ENCODE peak calls at places on chromosomes 5 and 9, in four cellular contexts. T is GM12878, H is K562, X is H1. E is an unnamed sample.

GRCh38 chr9:79686381-79687130 is 114.8 kb downstream of the TLE4 start:
- DNase-seq in T (no peak), H (no peak), X (no peak), E (no peak)

GRCh38 chr5:8807636-8808035 is 738.2 kb downstream of the SEMA5A start:
- DNase-seq in T (no peak), H (no peak), X (no peak), E (no peak)

GRCh38 chr5:89120719-89121118 is 237.7 kb upstream of the MEF2C start:
- DNase-seq in T (no peak), H (no peak), X (no peak), E (no peak)

GRCh38 chr5:91441082-91441481 is 58.0 kb upstream of the ARRDC3 start:
- DNase-seq in T (no peak), H (no peak), X (no peak), E (no peak)

GRCh38 chr5:174489233-174489632 is 235.1 kb upstream of the MSX2 start:
- DNase-seq in T (no peak), H (no peak), X (no peak), E (no peak)

GRCh38 chr9:128358861-128359260 is 12.3 kb upstream of the URM1 start:
- DNase-seq in T (no peak), H (no peak), X (no peak), E (no peak)

GRCh38 chr5:141835928-141836667 is 42.1 kb downstream of the PCDH1 start:
- DNase-seq in T (no peak), H (no peak), X (no peak), E (no peak)

GRCh38 chr5:178515019-178515418 is 75.2 kb downstream of the COL23A1 start:
- DNase-seq in T (no peak), H (no peak), X (no peak), E (no peak)

GRCh38 chr5:74201334-74202081 is 439.0 kb downstream of the ENC1 start:
- DNase-seq in T (peak), H (no peak), X (no peak), E (no peak)

GRCh38 chr5:137760294-137761019 is 6.3 kb upstream of the HNRNPA0 start:
- DNase-seq in T (no peak), H (no peak), X (no peak), E (no peak)

GRCh38 chr5:9698125-9698848 is 68.1 kb upstream of the TAS2R1 start:
- DNase-seq in T (no peak), H (no peak), X (no peak), E (no peak)

GRCh38 chr9:33117306-33117705 is 40.8 kb upstream of the SMU1 start:
- DNase-seq in T (no peak), H (no peak), X (no peak), E (no peak)

GRCh38 chr5:93589812-93590215 is 6.8 kb downstream of the NR2F1 start:
- DNase-seq in T (no peak), H (no peak), X (no peak), E (peak)

GRCh38 chr5:173888473-173889135 is 455 bp downstream of the CPEB4 start:
- DNase-seq in T (no peak), H (peak), X (no peak), E (peak)

GRCh38 chr9:133950206-133950915 is 41.8 kb downstream of the VAV2 start:
- DNase-seq in T (no peak), H (peak), X (no peak), E (no peak)

GRCh38 chr9:86326536-86326935 is 27.7 kb downstream of the TUT7 start:
- DNase-seq in T (no peak), H (no peak), X (no peak), E (no peak)

GRCh38 chr5:160030631-160031377 is 21.9 kb downstream of the TTC1 start:
- DNase-seq in T (no peak), H (no peak), X (no peak), E (peak)

GRCh38 chr5:32951878-32952277 is 240.8 kb downstream of the NPR3 start:
- DNase-seq in T (no peak), H (no peak), X (no peak), E (no peak)

GRCh38 chr5:26669031-26669430 is 369.4 kb downstream of the CDH9 start:
- DNase-seq in T (no peak), H (no peak), X (no peak), E (no peak)

GRCh38 chr9:94649100-94649855 is 10.0 kb upstream of the FBP1 start:
- DNase-seq in T (no peak), H (no peak), X (no peak), E (no peak)

GRCh38 chr9:1052119-1052907 is 2.2 kb downstream of the DMRT2 start:
- DNase-seq in T (no peak), H (no peak), X (no peak), E (no peak)

GRCh38 chr9:105204416-105204815 is 40.0 kb upstream of the SLC44A1 start:
- DNase-seq in T (no peak), H (no peak), X (no peak), E (no peak)

GRCh38 chr9:134136997-134137302 is 1.1 kb downstream of the WDR5 start:
- DNase-seq in T (no peak), H (no peak), X (no peak), E (no peak)

GRCh38 chr5:130290219-130290618 is 386.0 kb downstream of the CHSY3 start:
- DNase-seq in T (no peak), H (no peak), X (no peak), E (no peak)

GRCh38 chr5:128799945-128800344 is 165.3 kb upstream of the SLC27A6 start:
- DNase-seq in T (no peak), H (no peak), X (no peak), E (no peak)

GRCh38 chr5:142491679-142492078 is 166.9 kb upstream of the SPRY4 start:
- DNase-seq in T (no peak), H (no peak), X (no peak), E (no peak)

GRCh38 chr5:68416714-68417113 is 201.2 kb downstream of the PIK3R1 start:
- DNase-seq in T (no peak), H (no peak), X (no peak), E (no peak)

GRCh38 chr5:68419101-68419636 is 203.6 kb downstream of the PIK3R1 start:
- DNase-seq in T (no peak), H (no peak), X (no peak), E (no peak)

GRCh38 chr5:68418230-68418629 is 202.7 kb downstream of the PIK3R1 start:
- DNase-seq in T (no peak), H (no peak), X (no peak), E (no peak)

GRCh38 chr5:68418680-68419079 is 203.1 kb downstream of the PIK3R1 start:
- DNase-seq in T (no peak), H (no peak), X (no peak), E (no peak)

GRCh38 chr5:68415177-68416085 is 199.9 kb downstream of the PIK3R1 start:
- DNase-seq in T (no peak), H (no peak), X (no peak), E (no peak)
- H3K4me2 ChIP-seq in T (no peak), H (peak), X (no peak), E (no peak)

DNA sequence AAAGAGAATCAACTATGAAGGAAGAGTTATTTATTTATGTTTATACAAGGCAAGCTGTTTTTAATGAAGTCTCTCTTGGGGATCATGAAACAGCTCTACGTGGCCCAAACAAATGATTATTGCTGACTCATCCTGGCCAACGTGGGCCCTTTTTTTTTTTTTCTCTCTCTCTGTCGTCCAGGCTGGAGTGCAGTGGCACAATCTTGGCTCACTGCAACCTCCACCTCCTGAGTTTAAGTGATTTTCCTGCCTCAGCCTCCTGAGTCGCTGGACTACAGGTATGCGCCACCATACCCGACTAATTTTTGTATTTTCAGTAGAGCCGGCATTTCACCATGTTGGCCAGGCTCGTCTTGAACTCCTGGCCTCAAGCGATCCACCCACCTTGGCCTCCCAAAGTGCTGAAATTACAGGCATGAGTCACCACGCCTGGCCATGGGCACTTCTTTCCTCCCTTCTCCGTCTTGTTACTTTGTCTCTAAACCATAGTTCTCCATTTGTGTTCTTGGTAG is 98.3 kb downstream of the BASP1 start:
- DNase-seq in T (no peak), H (no peak), X (no peak), E (no peak)
- TF ChIP-seq NRF1 in T (no peak), H (no peak), X (no peak), E (no peak)

GRCh38 chr5:140311011-140311467 is 8.1 kb upstream of the PFDN1 start:
- DNase-seq in T (no peak), H (peak), X (no peak), E (no peak)
- H3K4me2 ChIP-seq in T (no peak), H (peak), X (no peak), E (peak)

GRCh38 chr9:108484468-108484867 is 371.3 kb downstream of the ACTL7B start:
- DNase-seq in T (no peak), H (no peak), X (no peak), E (no peak)
- TF ChIP-seq NRF1 in T (no peak), H (no peak), X (no peak), E (no peak)

E was measured in SK-N-SH.